ENCODE peak calls at places on chromosomes 13 and 19, in four cellular contexts. One of them, this sample, is unnamed.
A peak's percentile ranks its signal among the peaks of the same experiment; 100 is the strongest.

GRCh38 chr13:44004881-44005280 is 125.2 kb downstream of the LACC1 start:
- DNase-seq in gastrocnemius medialis: no peak
- DNase-seq in kidney: no peak
- DNase-seq in transverse colon: no peak
- DNase-seq in this sample: no peak

GRCh38 chr19:32345261-32346207 is at the start of gene ZNF507:
- DNase-seq in kidney: peak; percentile 92
- DNase-seq in transverse colon: peak; percentile 85
- DNase-seq in gastrocnemius medialis: peak; percentile 75
- DNase-seq in this sample: peak; percentile 85

GRCh38 chr13:27450921-27451461 is 627 bp upstream of the MTIF3 start:
- DNase-seq in gastrocnemius medialis: peak; percentile 28
- DNase-seq in kidney: peak; percentile 82
- DNase-seq in transverse colon: peak; percentile 49
- DNase-seq in this sample: peak; percentile 58

GRCh38 chr13:79530270-79530669 is 49.3 kb downstream of the NDFIP2 start:
- DNase-seq in gastrocnemius medialis: no peak
- DNase-seq in transverse colon: no peak
- DNase-seq in kidney: no peak
- DNase-seq in this sample: no peak

GRCh38 chr19:46081928-46082727 is 41.3 kb upstream of the IGFL4 start:
- DNase-seq in kidney: no peak
- DNase-seq in transverse colon: no peak
- DNase-seq in gastrocnemius medialis: no peak
- DNase-seq in this sample: no peak

GRCh38 chr13:46035066-46035465 is 17.5 kb downstream of the ZC3H13 start:
- DNase-seq in kidney: no peak
- DNase-seq in transverse colon: no peak
- DNase-seq in gastrocnemius medialis: no peak
- DNase-seq in this sample: no peak

GRCh38 chr13:79880820-79881219 is 399.9 kb downstream of the NDFIP2 start:
- DNase-seq in transverse colon: no peak
- DNase-seq in kidney: no peak
- DNase-seq in gastrocnemius medialis: no peak
- DNase-seq in this sample: no peak

GRCh38 chr13:74575729-74576125 is 441.5 kb upstream of the KLF12 start:
- DNase-seq in gastrocnemius medialis: peak; percentile 19
- DNase-seq in kidney: peak; percentile 93
- DNase-seq in transverse colon: peak; percentile 28
- DNase-seq in this sample: peak; percentile 77

GRCh38 chr19:4910594-4911273 is 1.4 kb downstream of the UHRF1 start:
- DNase-seq in transverse colon: peak; percentile 31
- DNase-seq in kidney: peak; percentile 75
- DNase-seq in gastrocnemius medialis: no peak
- DNase-seq in this sample: peak; percentile 70

GRCh38 chr13:26247608-26248007 is 6.3 kb upstream of the CDK8 start:
- DNase-seq in transverse colon: no peak
- DNase-seq in gastrocnemius medialis: no peak
- DNase-seq in kidney: no peak
- DNase-seq in this sample: no peak

GRCh38 chr13:112783135-112783945 is 93.5 kb downstream of the ATP11A start:
- DNase-seq in gastrocnemius medialis: no peak
- DNase-seq in kidney: no peak
- DNase-seq in transverse colon: no peak
- DNase-seq in this sample: no peak

GRCh38 chr19:3538965-3539742 is at the start of gene TEKTIP1:
- DNase-seq in transverse colon: no peak
- DNase-seq in kidney: peak; percentile 69
- DNase-seq in gastrocnemius medialis: no peak
- DNase-seq in this sample: no peak

GRCh38 chr19:3712663-3713531 is 4.7 kb downstream of the TJP3 start:
- DNase-seq in transverse colon: peak; percentile 78
- DNase-seq in gastrocnemius medialis: no peak
- DNase-seq in kidney: peak; percentile 80
- DNase-seq in this sample: no peak

GRCh38 chr19:34963531-34964406 is at the start of gene ZNF792:
- DNase-seq in transverse colon: peak; percentile 73
- DNase-seq in gastrocnemius medialis: peak; percentile 43
- DNase-seq in kidney: peak; percentile 90
- DNase-seq in this sample: peak; percentile 81

GRCh38 chr19:44202470-44202869 is 9.9 kb upstream of the ZNF227 start:
- DNase-seq in transverse colon: no peak
- DNase-seq in kidney: no peak
- DNase-seq in gastrocnemius medialis: no peak
- DNase-seq in this sample: no peak

GRCh38 chr13:97921146-97921776 is 32.2 kb upstream of the IPO5 start:
- DNase-seq in gastrocnemius medialis: no peak
- DNase-seq in kidney: no peak
- DNase-seq in transverse colon: no peak
- DNase-seq in this sample: no peak

GRCh38 chr19:32337176-32337808 is 8.1 kb upstream of the ZNF507 start:
- DNase-seq in gastrocnemius medialis: no peak
- DNase-seq in kidney: no peak
- DNase-seq in transverse colon: no peak
- DNase-seq in this sample: no peak

GRCh38 chr19:18274303-18274775 is at the start of gene IQCN:
- DNase-seq in gastrocnemius medialis: peak; percentile 65
- DNase-seq in transverse colon: peak; percentile 66
- DNase-seq in kidney: no peak
- DNase-seq in this sample: no peak

GRCh38 chr19:10503002-10503789 is at the start of gene KEAP1:
- DNase-seq in transverse colon: peak; percentile 67
- DNase-seq in kidney: no peak
- DNase-seq in gastrocnemius medialis: no peak
- DNase-seq in this sample: peak; percentile 84

GRCh38 chr19:19474950-19475781 is 40.2 kb downstream of the TSSK6 start:
- DNase-seq in kidney: no peak
- DNase-seq in transverse colon: no peak
- DNase-seq in gastrocnemius medialis: peak; percentile 40
- DNase-seq in this sample: no peak

GRCh38 chr13:104006625-104007061 is 940.4 kb upstream of the SLC10A2 start:
- DNase-seq in gastrocnemius medialis: no peak
- DNase-seq in kidney: no peak
- DNase-seq in transverse colon: no peak
- DNase-seq in this sample: no peak
- H3K4me3 ChIP-seq in gastrocnemius medialis: no peak overlapping the region
- H3K4me3 ChIP-seq in kidney: no peak overlapping the region
- H3K4me3 ChIP-seq in transverse colon: no peak overlapping the region
- H3K4me3 ChIP-seq in this sample: no peak overlapping the region

DNA sequence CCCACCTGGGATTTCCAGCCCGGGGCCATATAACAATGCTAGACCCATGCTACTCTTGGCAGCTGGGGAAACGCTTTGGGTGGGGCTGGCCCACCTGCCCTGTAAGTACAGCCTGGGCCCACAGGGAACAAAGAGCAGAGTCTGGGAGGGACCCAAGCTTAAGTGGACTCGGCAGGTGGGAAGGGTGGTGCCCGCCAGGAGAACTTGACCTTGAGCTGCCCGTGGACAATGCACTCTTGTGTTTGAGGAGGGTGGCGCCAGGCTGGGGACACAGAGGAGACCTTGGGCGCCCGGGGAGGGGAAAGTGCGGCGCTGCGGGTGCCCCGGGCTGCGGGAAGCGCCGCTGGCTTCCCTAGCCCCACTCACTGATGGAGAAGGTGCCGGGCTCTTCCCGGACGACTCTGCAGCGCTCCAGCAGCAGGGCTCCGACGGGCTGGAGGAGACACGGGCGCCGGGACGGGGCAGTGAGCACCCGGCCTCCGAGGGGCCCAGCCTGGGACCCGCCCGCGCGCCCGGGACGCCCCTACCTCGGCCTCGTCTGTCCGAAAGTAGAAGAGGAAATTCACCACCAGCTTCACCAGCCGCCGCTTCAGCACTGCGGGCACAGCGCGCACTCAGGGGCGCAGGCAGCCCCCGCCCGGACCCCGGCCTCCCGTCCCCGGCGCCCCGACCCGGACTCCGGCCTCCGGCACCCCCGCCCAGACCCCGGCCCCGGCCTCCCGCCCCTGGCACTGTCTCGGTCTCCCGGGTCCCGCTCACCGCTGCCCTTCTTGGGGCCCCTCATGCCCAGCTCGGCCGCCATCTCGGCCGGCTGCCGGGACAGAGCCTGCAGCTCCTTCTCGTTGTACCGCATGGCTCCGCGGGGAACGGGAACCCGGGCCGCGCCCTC is 489 bp downstream of the PLEKHJ1 start:
- DNase-seq in kidney: peak; percentile 89
- DNase-seq in gastrocnemius medialis: peak; percentile 62
- DNase-seq in transverse colon: peak; percentile 86
- DNase-seq in this sample: no peak
- H3K4me1 ChIP-seq in kidney: peaks cover 17% of the 10 kb centered on the region
- H3K4me1 ChIP-seq in gastrocnemius medialis: peaks cover 64% of the 10 kb centered on the region
- H3K4me1 ChIP-seq in transverse colon: peaks cover 58% of the 10 kb centered on the region
- H3K4me1 ChIP-seq in this sample: peaks cover 2% of the 10 kb centered on the region

DNA sequence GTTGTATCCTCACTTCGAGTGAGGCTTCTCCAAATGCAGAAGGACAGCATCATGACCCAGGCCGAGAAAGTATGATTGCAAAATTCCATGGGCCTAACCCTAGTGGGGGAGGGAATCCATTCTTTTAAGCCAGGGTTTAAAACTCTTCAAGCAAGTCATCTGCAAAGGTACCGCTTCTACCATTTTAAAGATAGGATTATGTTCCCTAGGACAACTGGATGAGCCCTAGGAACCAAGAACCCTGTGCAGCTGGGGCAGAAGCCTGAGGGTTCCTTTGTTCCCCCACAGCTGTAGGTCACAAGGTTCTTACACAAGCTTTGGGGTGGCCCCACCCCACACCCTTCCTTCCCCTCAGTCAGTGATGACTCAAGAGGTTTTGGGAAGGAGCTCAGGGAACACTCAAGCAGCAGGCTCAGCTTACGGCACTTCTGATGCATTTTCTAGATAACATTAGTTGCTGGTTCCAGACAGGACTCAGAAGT is 13.5 kb downstream of the ARL11 start:
- DNase-seq in gastrocnemius medialis: peak; percentile 45
- DNase-seq in transverse colon: peak; percentile 33
- DNase-seq in kidney: no peak
- DNase-seq in this sample: peak; percentile 83
- H3K4me3 ChIP-seq in gastrocnemius medialis: no peak overlapping the region
- H3K4me3 ChIP-seq in transverse colon: no peak overlapping the region
- H3K4me3 ChIP-seq in kidney: no peak overlapping the region
- H3K4me3 ChIP-seq in this sample: no peak overlapping the region

GRCh38 chr19:48968813-48969218 is 3.7 kb downstream of the FTL start:
- DNase-seq in transverse colon: no peak
- DNase-seq in kidney: no peak
- DNase-seq in gastrocnemius medialis: peak; percentile 28
- DNase-seq in this sample: peak; percentile 69

GRCh38 chr19:48968179-48968661 is 3.1 kb downstream of the FTL start:
- DNase-seq in kidney: no peak
- DNase-seq in gastrocnemius medialis: peak; percentile 31
- DNase-seq in transverse colon: no peak
- DNase-seq in this sample: no peak

GRCh38 chr19:48969276-48970138 is 4.4 kb downstream of the FTL start:
- DNase-seq in gastrocnemius medialis: no peak
- DNase-seq in kidney: peak; percentile 82
- DNase-seq in transverse colon: no peak
- DNase-seq in this sample: peak; percentile 81

GRCh38 chr19:48970923-48971395 is 5.8 kb downstream of the FTL start:
- DNase-seq in transverse colon: peak; percentile 86
- DNase-seq in gastrocnemius medialis: peak; percentile 69
- DNase-seq in kidney: peak; percentile 88
- DNase-seq in this sample: peak; percentile 91

GRCh38 chr19:48970139-48970766 is 5.1 kb downstream of the FTL start:
- DNase-seq in kidney: no peak
- DNase-seq in gastrocnemius medialis: no peak
- DNase-seq in transverse colon: no peak
- DNase-seq in this sample: no peak
- H3K4me1 ChIP-seq in kidney: peaks cover 7% of the 10 kb centered on the region
- H3K4me1 ChIP-seq in gastrocnemius medialis: peaks cover 29% of the 10 kb centered on the region
- H3K4me1 ChIP-seq in transverse colon: peaks cover 20% of the 10 kb centered on the region
- H3K4me1 ChIP-seq in this sample: no peaks in the 10 kb centered on the region